ENCODE peak calls at places on chromosomes 11 and 22, in seven cellular contexts. O is AG04450; U is uterus; D is mesendoderm; X is GM23338; E is A549; V is naive thymus-derived CD4-positive, alpha-beta T cell. L is an unnamed sample.
A peak's percentile ranks its signal among the peaks of the same experiment; 100 is the strongest.

GRCh38 chr22:24049211-24049610 is 38.1 kb downstream of the CABIN1 start:
- DNase-seq in D (no peak), O (no peak), E (no peak), V (no peak), X (no peak), U (no peak), L (no peak)

GRCh38 chr11:58286249-58286648 is 18.2 kb upstream of the OR10W1 start:
- DNase-seq in V (no peak), U (no peak), D (peak; percentile 66), O (peak; percentile 16), X (peak; percentile 68), E (peak; percentile 7), L (peak; percentile 12)

GRCh38 chr11:40100204-40100603 is 1359.2 kb downstream of the LRRC4C start:
- DNase-seq in D (peak; percentile 37), U (no peak), O (no peak), V (no peak), E (no peak), X (peak; percentile 27), L (no peak)

GRCh38 chr22:17116931-17117330 is 4.2 kb downstream of the TMEM121B start:
- DNase-seq in U (no peak), X (no peak), O (no peak), D (peak; percentile 71), V (no peak), E (no peak), L (no peak)

GRCh38 chr11:34564406-34564805 is 50.8 kb upstream of the ELF5 start:
- DNase-seq in V (no peak), D (peak; percentile 92), E (no peak), U (no peak), X (peak; percentile 42), O (no peak), L (no peak)

GRCh38 chr22:28710112-28710888 is 30.7 kb upstream of the TTC28 start:
- DNase-seq in V (no peak), O (peak; percentile 82), E (no peak), X (no peak), U (no peak), D (no peak), L (peak; percentile 20)

GRCh38 chr11:2862950-2863618 is 22.5 kb downstream of the CDKN1C start:
- DNase-seq in O (no peak), U (no peak), D (peak; percentile 51), X (peak; percentile 77), V (no peak), E (no peak), L (no peak)

GRCh38 chr22:47173535-47174021 is 411.1 kb downstream of the TBC1D22A start:
- DNase-seq in U (peak; percentile 7), X (no peak), V (no peak), D (no peak), O (no peak), E (no peak), L (no peak)

GRCh38 chr22:46854125-46854870 is 91.8 kb downstream of the TBC1D22A start:
- DNase-seq in V (no peak), E (no peak), X (peak; percentile 26), D (no peak), U (no peak), O (no peak), L (no peak)

GRCh38 chr22:48744283-48744641 is 1083.4 kb downstream of the BRD1 start:
- DNase-seq in X (no peak), E (no peak), O (no peak), D (no peak), U (no peak), V (no peak), L (no peak)

GRCh38 chr22:37518509-37519267 is 527 bp downstream of the CARD10 start:
- DNase-seq in O (no peak), X (peak; percentile 66), D (no peak), E (no peak), V (no peak), U (no peak), L (no peak)

GRCh38 chr11:95904009-95904650 is 19.8 kb downstream of the MTMR2 start:
- DNase-seq in X (peak; percentile 35), O (no peak), V (no peak), U (no peak), E (no peak), D (peak; percentile 94), L (no peak)

GRCh38 chr22:28674121-28674563 is 5.5 kb downstream of the TTC28 start:
- DNase-seq in E (no peak), O (no peak), D (no peak), X (no peak), V (peak; percentile 69), U (no peak), L (no peak)

GRCh38 chr11:17594686-17595192 is 47.7 kb downstream of the OTOG start:
- DNase-seq in E (no peak), D (no peak), V (no peak), U (no peak), X (no peak), O (no peak), L (no peak)

GRCh38 chr11:3220521-3221407 is 2.2 kb upstream of the MRGPRG start:
- DNase-seq in D (no peak), O (no peak), V (no peak), X (no peak), E (no peak), U (peak; percentile 11), L (no peak)

GRCh38 chr22:44429941-44430587 is 68.0 kb downstream of the RTL6 start:
- DNase-seq in E (no peak), U (no peak), V (no peak), X (no peak), O (no peak), D (no peak), L (no peak)

GRCh38 chr22:46057206-46057605 is 80.2 kb upstream of the WNT7B start:
- DNase-seq in U (peak; percentile 45), O (no peak), V (no peak), X (no peak), E (no peak), D (no peak), L (no peak)

GRCh38 chr22:38074181-38075104 is 9.5 kb downstream of the SLC16A8 start:
- DNase-seq in U (no peak), X (peak; percentile 89), D (peak; percentile 71), V (no peak), E (no peak), O (peak; percentile 10), L (no peak)

GRCh38 chr22:45317551-45318167 is 7.9 kb downstream of the FAM118A start:
- DNase-seq in D (peak; percentile 72), E (no peak), O (no peak), U (peak; percentile 47), X (peak; percentile 68), V (no peak), L (no peak)

GRCh38 chr22:50267591-50268390 is 2.4 kb downstream of the MAPK11 start:
- DNase-seq in X (peak; percentile 81), V (peak; percentile 42), O (no peak), D (no peak), U (peak; percentile 71), E (no peak), L (no peak)

GRCh38 chr11:65540290-65541092 is 15.6 kb downstream of the SCYL1 start:
- DNase-seq in O (peak; percentile 58), U (peak; percentile 89), V (peak; percentile 91), D (peak; percentile 94), X (peak; percentile 96), E (peak; percentile 91), L (peak; percentile 43)

GRCh38 chr22:50129121-50129734 is 39.4 kb downstream of the MOV10L1 start:
- DNase-seq in E (no peak), D (no peak), O (no peak), X (no peak), U (no peak), V (no peak), L (no peak)

GRCh38 chr11:104164028-104164520 is at the start of gene PDGFD:
- DNase-seq in D (peak; percentile 95), V (peak; percentile 2), X (peak; percentile 93), E (peak; percentile 47), O (peak; percentile 30), U (peak; percentile 38), L (no peak)
- H3K27ac ChIP-seq in D (peak within 1 kb of the TSS; percentile 39), V (no peak within 1 kb of the TSS), X (peak within 1 kb of the TSS; percentile 70), E (peak within 1 kb of the TSS; percentile 90), O (no peak within 1 kb of the TSS), U (peak within 1 kb of the TSS; percentile 22), L (no peak within 1 kb of the TSS)

DNA sequence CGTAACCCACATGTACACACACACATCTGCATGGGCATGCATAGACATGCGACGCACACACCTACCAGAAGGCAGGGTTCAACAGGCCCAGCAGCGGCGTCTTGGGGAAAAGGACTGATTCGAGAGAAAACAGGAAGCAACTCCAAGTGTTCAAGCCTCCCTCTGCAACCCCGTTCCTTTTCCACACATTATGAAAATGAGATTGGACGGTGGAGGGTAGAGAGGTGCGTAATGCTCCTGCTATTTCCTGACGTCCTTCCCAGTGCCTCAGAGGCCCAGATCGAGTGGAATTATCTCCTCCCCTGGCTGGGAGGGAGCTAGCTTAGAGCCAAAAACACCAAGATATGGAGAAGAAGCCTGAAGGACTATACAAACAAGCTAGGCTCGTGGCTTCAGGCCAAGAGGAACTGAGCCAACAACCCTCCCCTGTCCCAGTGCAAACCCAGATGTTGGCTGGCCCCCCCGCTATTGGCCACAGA is 289.2 kb downstream of the MN1 start:
- DNase-seq in V (no peak), O (peak; percentile 83), E (no peak), X (no peak), U (peak; percentile 80), D (no peak), L (peak; percentile 96)
- H3K27ac ChIP-seq in V (no peak overlapping the region), O (peak overlapping the region; percentile 82), E (peak overlapping the region; percentile 22), X (no peak overlapping the region), U (peak overlapping the region; percentile 20), D (no peak overlapping the region), L (peak overlapping the region; percentile 97)

GRCh38 chr22:31244044-31244942 is 32.2 kb downstream of the LIMK2 start:
- DNase-seq in D (peak; percentile 97), X (peak; percentile 75), U (no peak), O (peak; percentile 51), V (no peak), E (peak; percentile 51), L (no peak)
- H3K27ac ChIP-seq in D (peak overlapping the region; percentile 62), X (peak overlapping the region; percentile 81), U (peak overlapping the region; percentile 47), O (peak overlapping the region; percentile 66), V (no peak overlapping the region), E (peak overlapping the region; percentile 83), L (peak overlapping the region; percentile 91)

GRCh38 chr11:72833792-72834501 is 19.7 kb downstream of the ATG16L2 start:
- DNase-seq in E (no peak), U (no peak), O (no peak), V (no peak), D (no peak), X (no peak), L (no peak)
- H3K27ac ChIP-seq in E (no peak overlapping the region), U (peak overlapping the region; percentile 76), O (no peak overlapping the region), V (no peak overlapping the region), D (no peak overlapping the region), X (no peak overlapping the region), L (no peak overlapping the region)